ENCODE peak calls at places on chromosomes 5 and 9, in five cellular contexts. H, Y, P, G and X are unnamed samples.

GRCh38 chr5:59246470-59247250 is 646.9 kb downstream of the PDE4D start:
- DNase-seq in P (no peak), H (peak; percentile 70), G (no peak), Y (no peak), X (peak; percentile 57)

GRCh38 chr5:128199611-128200010 is 116.0 kb downstream of the SLC12A2 start:
- DNase-seq in G (no peak), H (no peak), Y (no peak), P (no peak), X (no peak)

GRCh38 chr9:3873818-3874217 is 348.0 kb upstream of the RFX3 start:
- DNase-seq in P (no peak), Y (no peak), G (no peak), H (no peak), X (no peak)

GRCh38 chr9:7055201-7055903 is 297.6 kb downstream of the KDM4C start:
- DNase-seq in Y (no peak), P (no peak), H (no peak), G (no peak), X (no peak)

GRCh38 chr9:87872079-87872624 is 10.5 kb upstream of the SPATA31E1 start:
- DNase-seq in P (no peak), H (no peak), Y (no peak), G (no peak), X (peak; percentile 20)

GRCh38 chr5:25060575-25060974 is 415.8 kb upstream of the CDH10 start:
- DNase-seq in P (no peak), H (no peak), G (no peak), Y (no peak), X (no peak)

GRCh38 chr5:127650649-127651048 is 1.8 kb downstream of the CTXN3 start:
- DNase-seq in Y (peak; percentile 88), P (no peak), G (peak; percentile 2), H (no peak), X (peak; percentile 86)

GRCh38 chr5:76427481-76428140 is 24.5 kb downstream of the IQGAP2 start:
- DNase-seq in H (no peak), P (no peak), Y (no peak), G (no peak), X (no peak)

GRCh38 chr5:135220394-135221186 is 178.4 kb downstream of the MACROH2A1 start:
- DNase-seq in P (no peak), Y (no peak), G (no peak), H (no peak), X (no peak)

GRCh38 chr9:36956908-36957307 is 77.2 kb downstream of the PAX5 start:
- DNase-seq in H (no peak), G (no peak), P (no peak), Y (no peak), X (no peak)

GRCh38 chr5:119129770-119130169 is 58.9 kb downstream of the DMXL1 start:
- DNase-seq in G (no peak), H (no peak), P (no peak), Y (no peak), X (no peak)

GRCh38 chr9:126519660-126520425 is 93.9 kb upstream of the LMX1B start:
- DNase-seq in P (no peak), G (no peak), Y (no peak), H (no peak), X (no peak)

GRCh38 chr5:124057161-124057814 is 545.3 kb downstream of the CSNK1G3 start:
- DNase-seq in H (no peak), Y (no peak), P (peak; percentile 66), G (peak; percentile 84), X (peak; percentile 47)

GRCh38 chr5:132055441-132055807 is 5.0 kb upstream of the IL3 start:
- DNase-seq in P (no peak), H (no peak), G (no peak), Y (no peak), X (no peak)

GRCh38 chr9:89919171-89919681 is 314.4 kb downstream of the GADD45G start:
- DNase-seq in P (peak; percentile 60), G (peak; percentile 65), H (no peak), Y (no peak), X (no peak)

GRCh38 chr5:75571547-75571946 is 39.7 kb upstream of the ANKDD1B start:
- DNase-seq in P (no peak), H (no peak), Y (no peak), G (no peak), X (no peak)

GRCh38 chr5:175683921-175684320 is 26.1 kb downstream of the HRH2 start:
- DNase-seq in G (no peak), P (no peak), H (no peak), Y (no peak), X (no peak)

GRCh38 chr5:138078006-138078643 is 5.7 kb upstream of the WNT8A start:
- DNase-seq in Y (no peak), G (no peak), H (no peak), P (no peak), X (no peak)

GRCh38 chr5:133232011-133232410 is 180.2 kb downstream of the HSPA4 start:
- DNase-seq in H (no peak), G (no peak), P (peak; percentile 76), Y (no peak), X (no peak)

GRCh38 chr5:57190593-57190992 is 16.7 kb downstream of the GPBP1 start:
- DNase-seq in Y (no peak), H (no peak), G (no peak), P (no peak), X (no peak)

GRCh38 chr5:76960004-76960625 is 7.3 kb downstream of the CRHBP start:
- DNase-seq in Y (peak; percentile 42), G (peak; percentile 38), P (no peak), H (no peak), X (peak; percentile 82)

GRCh38 chr5:59786271-59786805 is 107.2 kb downstream of the PDE4D start:
- DNase-seq in P (no peak), H (peak; percentile 59), G (no peak), Y (peak; percentile 92), X (peak; percentile 87)

GRCh38 chr5:14364576-14365472 is 216.8 kb upstream of the OTULINL start:
- DNase-seq in H (no peak), Y (no peak), G (no peak), P (no peak), X (no peak)

GRCh38 chr5:73821003-73821402 is 195.0 kb downstream of the ARHGEF28 start:
- DNase-seq in Y (no peak), G (no peak), P (no peak), H (no peak), X (no peak)

GRCh38 chr9:114138537-114138936 is 16.8 kb upstream of the COL27A1 start:
- DNase-seq in H (no peak), Y (no peak), P (no peak), G (no peak), X (no peak)

GRCh38 chr5:171421331-171422262 is 2.1 kb downstream of the FGF18 start:
- DNase-seq in P (no peak), H (no peak), G (no peak), Y (no peak), X (no peak)

GRCh38 chr5:38871211-38871610 is 25.4 kb downstream of the OSMR start:
- DNase-seq in Y (no peak), P (no peak), H (no peak), G (no peak), X (peak; percentile 19)

GRCh38 chr5:38867071-38867790 is 21.4 kb downstream of the OSMR start:
- DNase-seq in P (no peak), G (no peak), H (no peak), Y (no peak), X (peak; percentile 42)

GRCh38 chr5:38870595-38870994 is 24.8 kb downstream of the OSMR start:
- DNase-seq in H (no peak), G (no peak), P (no peak), Y (no peak), X (no peak)

GRCh38 chr5:38871790-38872551 is 26.2 kb downstream of the OSMR start:
- DNase-seq in G (no peak), P (no peak), Y (peak; percentile 98), H (peak; percentile 98), X (peak; percentile 97)

DNA sequence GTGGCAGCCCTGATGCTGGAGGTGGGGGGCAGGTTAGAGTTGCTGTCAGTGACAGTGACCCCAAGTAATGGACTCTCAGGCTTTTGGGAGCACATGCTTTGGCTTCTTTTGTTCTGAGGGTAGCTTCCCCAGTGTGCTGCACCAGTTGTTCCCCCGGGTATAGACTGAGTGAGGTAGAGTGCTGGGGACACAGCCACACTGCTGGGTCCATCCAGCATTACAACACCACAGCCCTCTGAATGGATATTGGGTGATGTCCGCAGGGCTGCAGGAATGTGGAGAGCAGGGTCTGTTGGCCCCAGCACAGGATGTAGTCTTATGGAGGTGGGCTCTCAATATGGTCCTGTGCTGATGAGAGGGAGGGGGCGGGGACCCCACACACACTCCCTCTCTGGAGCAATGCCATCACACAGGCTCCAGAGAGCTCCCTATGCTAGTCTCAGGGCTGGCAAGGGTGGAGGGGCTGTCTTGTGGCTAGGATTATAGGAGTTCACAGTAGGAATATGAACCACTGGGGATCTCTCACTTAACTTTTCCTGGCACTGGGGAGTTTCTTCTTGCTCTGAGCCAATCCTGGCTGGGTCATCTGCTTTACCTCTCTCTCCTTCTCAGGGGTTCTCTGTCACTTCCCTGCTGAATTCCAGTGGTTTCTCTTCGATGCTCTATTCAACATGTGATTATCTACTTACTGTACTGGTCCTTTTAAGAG is 20.7 kb downstream of the OSMR start:
- DNase-seq in Y (no peak), H (no peak), P (no peak), G (no peak), X (peak; percentile 13)
- H3K4me3 ChIP-seq in Y (no peak overlapping the region), H (no peak overlapping the region), P (no peak overlapping the region), G (no peak overlapping the region), X (no peak overlapping the region)

DNA sequence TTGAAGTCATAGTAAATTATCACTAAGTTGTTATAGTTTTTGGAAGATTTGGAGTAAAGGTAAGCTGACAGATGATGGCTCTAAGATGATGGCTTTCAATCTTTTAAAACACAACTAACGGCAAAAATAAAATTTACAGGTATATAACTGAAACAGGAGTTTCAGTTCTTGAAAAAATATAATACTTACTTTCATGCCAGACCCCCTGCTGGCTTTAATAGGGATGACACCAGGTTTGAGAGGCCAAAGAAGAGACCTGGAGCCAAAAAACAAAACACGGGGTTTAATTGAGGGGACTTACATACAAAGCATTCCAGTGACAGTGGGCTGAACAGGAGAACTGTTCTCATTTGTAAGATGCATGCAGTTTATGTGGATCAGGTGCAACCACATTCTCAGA is 301.7 kb upstream of the PCSK5 start:
- DNase-seq in P (no peak), Y (no peak), H (no peak), G (no peak), X (no peak)
- TF ChIP-seq CTCF in P (no peak), Y (peak; percentile 31), H (no peak), G (no peak), X (no peak)

DNA sequence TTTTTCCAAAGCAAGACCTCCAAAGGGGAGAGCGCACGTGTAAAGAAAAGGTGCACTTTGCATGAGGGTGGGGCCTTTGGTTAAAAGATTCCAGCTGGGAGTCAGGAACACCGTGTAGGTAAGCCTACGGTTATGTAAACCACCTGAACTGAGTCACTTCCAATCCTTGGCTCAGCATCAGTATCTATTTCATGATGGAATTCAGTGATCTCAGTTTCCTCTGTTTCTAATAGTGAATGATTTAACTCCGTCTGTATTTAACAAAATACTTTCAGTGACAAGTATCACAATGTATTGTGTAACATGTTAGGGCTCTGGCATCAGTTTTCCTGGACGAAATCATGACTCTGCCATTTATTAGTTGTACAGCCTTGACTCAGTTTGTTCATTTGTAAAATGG is 1.3 kb upstream of the SVEP1 start:
- DNase-seq in H (no peak), G (no peak), P (no peak), Y (no peak), X (no peak)
- H3K4me3 ChIP-seq in H (no peak overlapping the region), G (no peak overlapping the region), P (no peak overlapping the region), Y (no peak overlapping the region), X (no peak overlapping the region)

DNA sequence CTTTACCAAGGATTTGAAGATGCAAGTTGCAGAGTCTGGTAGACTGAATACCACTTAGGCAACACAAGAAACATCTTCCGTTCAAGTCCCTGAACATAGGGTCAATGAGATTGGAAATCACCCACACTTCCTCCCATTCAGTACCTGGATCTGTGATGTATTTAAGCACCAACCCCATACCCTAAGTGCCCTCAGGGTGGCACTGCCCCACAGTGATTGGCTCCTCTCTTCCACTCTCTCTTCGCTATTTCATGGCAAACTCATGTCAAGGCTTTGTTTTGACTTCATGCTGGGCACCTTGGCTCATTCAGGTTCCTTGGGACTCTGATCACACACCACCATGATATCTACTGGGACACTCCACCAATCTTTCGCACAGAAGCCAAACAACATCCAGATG is 53.7 kb downstream of the GGTA1 start:
- DNase-seq in P (no peak), H (no peak), G (peak; percentile 31), Y (no peak), X (no peak)
- TF ChIP-seq CTCF in P (no peak), H (no peak), G (peak; percentile 22), Y (peak; percentile 13), X (no peak)